ENCODE peak calls at places on chromosomes 2 and 18, in six cellular contexts. J, W, R, O, H and D are unnamed samples.
A peak's percentile ranks its signal among the peaks of the same experiment; 100 is the strongest.

GRCh38 chr2:172986040-172986439 is 89.6 kb upstream of the MAP3K20 start:
- DNase-seq in R (no peak), W (no peak), H (no peak), J (no peak), O (peak; percentile 10), D (no peak)

GRCh38 chr18:8942021-8942908 is 160.2 kb upstream of the NDUFV2 start:
- DNase-seq in O (no peak), W (no peak), J (no peak), R (no peak), H (no peak), D (no peak)

GRCh38 chr2:67669796-67670195 is 272.7 kb downstream of the ETAA1 start:
- DNase-seq in W (no peak), R (no peak), H (no peak), J (no peak), O (no peak), D (no peak)

GRCh38 chr2:150325656-150326055 is 161.8 kb downstream of the RND3 start:
- DNase-seq in J (no peak), O (peak; percentile 13), R (no peak), W (no peak), H (no peak), D (no peak)

GRCh38 chr2:10844083-10844482 is 31.5 kb upstream of the PDIA6 start:
- DNase-seq in R (peak; percentile 52), J (no peak), O (peak; percentile 38), W (no peak), H (no peak), D (no peak)

GRCh38 chr2:50347355-50348044 is 684.4 kb downstream of the NRXN1 start:
- DNase-seq in H (no peak), O (no peak), R (no peak), W (no peak), J (no peak), D (no peak)

GRCh38 chr2:211611061-211611518 is 927.5 kb downstream of the ERBB4 start:
- DNase-seq in J (peak; percentile 51), W (no peak), O (no peak), R (peak; percentile 0), H (no peak), D (no peak)

GRCh38 chr18:74963820-74964446 is 245.0 kb downstream of the PTGR3 start:
- DNase-seq in H (peak; percentile 6), R (peak; percentile 47), J (peak; percentile 48), W (no peak), O (peak; percentile 56), D (peak; percentile 20)

GRCh38 chr2:220259656-220260055 is 632.2 kb downstream of the SLC4A3 start:
- DNase-seq in R (no peak), O (no peak), W (no peak), H (no peak), J (no peak), D (no peak)

GRCh38 chr2:29650634-29651097 is 270.7 kb downstream of the ALK start:
- DNase-seq in J (no peak), H (no peak), W (no peak), R (no peak), O (no peak), D (no peak)

GRCh38 chr2:113370478-113371091 is 66.9 kb upstream of the ZNG1B start:
- DNase-seq in O (peak; percentile 72), H (peak; percentile 42), W (peak; percentile 23), R (peak; percentile 89), J (peak; percentile 80), D (peak; percentile 71)

GRCh38 chr18:49135871-49136270 is 185.1 kb upstream of the SMAD7 start:
- DNase-seq in R (peak; percentile 32), H (no peak), J (peak; percentile 78), O (peak; percentile 56), W (no peak), D (no peak)

GRCh38 chr2:144470819-144471218 is 49.1 kb downstream of the ZEB2 start:
- DNase-seq in R (no peak), J (no peak), W (no peak), H (no peak), O (no peak), D (no peak)

GRCh38 chr2:98936133-98936916 is at the start of gene CRACDL:
- DNase-seq in R (no peak), H (no peak), J (no peak), W (no peak), O (no peak), D (peak; percentile 64)

GRCh38 chr18:7414459-7414858 is 152.7 kb upstream of the PTPRM start:
- DNase-seq in H (no peak), W (no peak), J (no peak), R (no peak), O (no peak), D (no peak)

GRCh38 chr2:8682719-8683667 is 1.1 kb downstream of the ID2 start:
- DNase-seq in H (no peak), R (peak; percentile 51), J (peak; percentile 72), W (no peak), O (peak; percentile 55), D (no peak)

GRCh38 chr2:202339052-202339870 is 36.9 kb upstream of the BMPR2 start:
- DNase-seq in J (peak; percentile 87), W (no peak), R (peak; percentile 45), O (peak; percentile 66), H (no peak), D (no peak)
- TF ChIP-seq BHLHE40 in J (peak; percentile 54), W (no peak), R (no peak), O (no peak), H (no peak), D (no peak)

DNA sequence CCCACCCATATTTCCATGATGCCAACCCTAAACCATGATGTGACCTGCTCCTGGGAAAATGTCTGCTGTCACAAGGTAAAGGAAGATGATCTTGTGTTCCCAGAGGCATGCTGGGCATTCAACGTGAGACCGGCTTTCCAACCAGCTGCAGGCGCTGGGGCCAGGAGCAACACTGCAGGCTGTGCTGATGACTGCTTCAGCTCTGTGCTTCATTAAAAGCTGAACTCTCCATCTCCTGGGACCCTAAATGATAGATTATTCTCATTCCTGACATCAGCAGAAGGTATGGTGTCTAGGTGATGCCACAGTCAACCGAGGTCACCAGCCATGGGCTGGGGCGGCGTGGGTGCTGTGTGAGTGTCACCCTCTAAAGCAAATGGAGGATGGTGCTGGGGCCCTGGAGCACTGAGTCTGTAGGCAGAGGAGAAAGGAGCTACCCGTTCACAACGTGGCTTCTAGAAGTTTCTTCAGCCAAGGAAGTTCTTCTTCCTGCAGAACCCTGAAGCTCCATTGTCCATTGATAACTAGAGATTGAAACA is 53.8 kb downstream of the TMEM18 start:
- DNase-seq in O (no peak), R (no peak), J (no peak), H (no peak), W (no peak), D (no peak)
- TF ChIP-seq BHLHE40 in O (no peak), R (no peak), J (no peak), H (no peak), W (no peak), D (no peak)

DNA sequence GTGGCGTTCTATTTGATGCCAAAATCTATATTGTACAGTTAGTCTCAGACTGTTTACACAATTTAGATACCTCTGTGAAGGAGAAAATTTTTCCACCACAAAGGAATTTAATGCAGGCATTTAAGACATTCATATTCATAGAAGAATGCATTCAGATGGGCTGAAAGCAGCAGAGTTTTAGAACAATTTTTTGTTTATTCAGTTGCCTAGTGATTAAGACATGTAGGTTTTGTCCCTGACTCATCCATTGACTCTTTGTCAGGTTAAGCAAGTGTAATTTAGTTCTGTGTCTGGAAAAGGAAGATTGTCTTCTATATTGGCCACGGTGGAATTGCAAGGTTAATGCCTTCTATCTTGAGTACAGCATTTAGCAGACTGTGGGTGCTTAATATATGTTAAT is 515.0 kb downstream of the PARD3B start:
- DNase-seq in O (peak; percentile 89), J (no peak), R (peak; percentile 48), H (no peak), W (no peak), D (no peak)
- TF ChIP-seq BHLHE40 in O (no peak), J (no peak), R (no peak), H (no peak), W (no peak), D (no peak)

DNA sequence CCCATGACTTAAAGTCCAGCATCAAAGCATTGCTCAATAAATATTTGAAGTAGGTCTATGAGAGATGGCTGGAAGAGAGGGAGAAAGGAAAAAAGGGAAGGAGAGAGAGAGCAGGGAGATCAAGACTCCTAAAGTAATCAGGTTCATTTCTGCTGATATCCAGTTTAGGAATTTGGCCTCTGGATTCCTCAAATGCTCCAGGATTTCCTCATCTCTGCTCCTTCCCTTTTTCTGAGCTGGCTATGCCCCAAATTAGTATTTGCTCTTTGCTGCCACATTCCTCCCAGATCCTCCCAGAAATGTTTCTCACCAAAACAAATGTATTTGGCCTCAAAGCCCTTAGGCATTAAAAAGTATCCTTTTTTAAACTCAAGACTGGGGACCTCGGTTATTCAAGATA is 739.3 kb upstream of the CHAC2 start:
- DNase-seq in R (peak; percentile 37), J (no peak), H (no peak), W (no peak), O (peak; percentile 70), D (no peak)
- TF ChIP-seq BHLHE40 in R (no peak), J (no peak), H (no peak), W (no peak), O (no peak), D (no peak)

DNA sequence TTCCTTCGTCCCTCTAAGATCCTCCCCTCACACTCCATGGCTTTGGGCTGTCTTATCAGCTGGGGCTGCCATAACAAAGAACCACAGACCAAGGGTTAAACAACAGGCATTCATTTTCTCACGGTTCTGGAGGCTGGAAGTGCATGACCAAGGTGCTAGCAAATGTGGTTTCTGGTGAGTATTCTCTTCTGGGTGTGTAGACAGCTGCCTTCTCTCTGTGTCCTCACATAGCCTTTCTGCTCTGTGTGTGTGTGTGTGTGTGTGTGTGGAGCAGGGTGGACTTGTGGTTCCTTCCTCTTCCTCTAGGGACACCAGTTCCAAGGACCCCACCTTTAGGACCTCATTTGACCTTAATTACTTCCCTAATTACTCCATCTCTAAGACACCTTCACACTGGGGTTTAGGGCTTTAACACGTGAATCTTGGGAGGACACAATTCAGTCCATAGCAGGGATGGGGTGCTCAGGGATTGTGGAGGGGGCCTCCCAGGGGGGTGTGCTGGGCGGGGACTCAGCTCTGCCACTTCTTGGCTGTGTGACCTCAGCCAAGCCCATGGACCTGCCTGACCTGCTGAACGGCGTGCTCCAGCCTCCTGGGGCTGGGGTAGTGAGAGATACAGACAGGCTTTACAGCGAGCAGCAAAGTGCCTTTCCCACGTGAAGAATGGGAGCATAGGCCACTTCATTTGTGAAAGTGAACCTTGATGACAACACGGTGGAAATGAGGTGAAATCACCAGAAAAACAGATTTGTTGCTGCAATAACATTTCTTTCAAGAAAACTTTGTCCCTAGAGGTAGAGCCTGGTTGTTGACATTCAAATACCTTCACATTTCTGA is 38.1 kb downstream of the ACKR3 start:
- DNase-seq in O (peak; percentile 14), W (no peak), H (peak; percentile 28), J (no peak), R (peak; percentile 11), D (no peak)
- TF ChIP-seq BHLHE40 in O (no peak), W (no peak), H (no peak), J (no peak), R (no peak), D (no peak)